ENCODE peak calls at places on chromosome 10, in eight cellular contexts. P, D, H, O, A, C, E and X are unnamed samples.

GRCh38 chr10:87816842-87817178 is 1.2 kb downstream of the ATAD1 start:
- DNase-seq in P (no peak), D (no peak), H (no peak), O (no peak), A (no peak), C (no peak), E (no peak), X (no peak)

GRCh38 chr10:103560886-103561285 is 67.4 kb downstream of the NEURL1 start:
- DNase-seq in P (no peak), D (no peak), H (no peak), O (no peak), A (no peak), C (no peak), E (no peak), X (no peak)

GRCh38 chr10:92760609-92761008 is 70.9 kb downstream of the HHEX start:
- DNase-seq in P (no peak), D (no peak), H (no peak), O (no peak), A (peak), C (no peak), E (no peak), X (no peak)

GRCh38 chr10:75034131-75034512 is 77.3 kb upstream of the SAMD8 start:
- DNase-seq in P (no peak), D (no peak), H (no peak), O (no peak), A (peak), C (peak), E (no peak), X (no peak)

GRCh38 chr10:26717476-26717875 is 20.0 kb downstream of the PDSS1 start:
- DNase-seq in P (no peak), D (no peak), H (no peak), O (no peak), A (no peak), C (no peak), E (no peak), X (no peak)

GRCh38 chr10:130042386-130042785 is 68.2 kb downstream of the C10orf143 start:
- DNase-seq in P (no peak), D (no peak), H (no peak), O (no peak), A (no peak), C (no peak), E (no peak), X (no peak)

GRCh38 chr10:68106656-68107055 is 2.6 kb upstream of the MYPN start:
- DNase-seq in P (peak), D (no peak), H (no peak), O (no peak), A (peak), C (no peak), E (no peak), X (no peak)

GRCh38 chr10:46226232-46226631 is 60.6 kb upstream of the ANTXRL start:
- DNase-seq in P (no peak), D (no peak), H (no peak), O (no peak), A (no peak), C (no peak), E (no peak), X (no peak)

GRCh38 chr10:110421512-110422138 is 76.1 kb upstream of the DUSP5 start:
- DNase-seq in P (no peak), D (no peak), H (no peak), O (no peak), A (no peak), C (no peak), E (no peak), X (no peak)

GRCh38 chr10:58266826-58267712 is 625 bp downstream of the IPMK start:
- DNase-seq in P (peak), D (no peak), H (peak), O (peak), A (peak), C (peak), E (peak), X (peak)

GRCh38 chr10:84269773-84270172 is 24.9 kb downstream of the RGR start:
- DNase-seq in P (peak), D (peak), H (no peak), O (no peak), A (peak), C (no peak), E (no peak), X (no peak)

GRCh38 chr10:110625356-110625894 is 18.7 kb upstream of the RBM20 start:
- DNase-seq in P (no peak), D (no peak), H (no peak), O (no peak), A (no peak), C (no peak), E (no peak), X (no peak)

GRCh38 chr10:53064609-53065008 is 292.0 kb upstream of the MBL2 start:
- DNase-seq in P (no peak), D (no peak), H (no peak), O (no peak), A (no peak), C (no peak), E (no peak), X (no peak)

GRCh38 chr10:113767222-113767621 is 15.7 kb downstream of the PLEKHS1 start:
- DNase-seq in P (no peak), D (no peak), H (no peak), O (no peak), A (peak), C (no peak), E (no peak), X (no peak)

GRCh38 chr10:60123172-60123571 is 216.8 kb upstream of the CCDC6 start:
- DNase-seq in P (peak), D (peak), H (no peak), O (no peak), A (peak), C (peak), E (no peak), X (no peak)

GRCh38 chr10:484441-484924 is 205.0 kb downstream of the DIP2C start:
- DNase-seq in P (no peak), D (no peak), H (no peak), O (no peak), A (peak), C (peak), E (no peak), X (no peak)

GRCh38 chr10:35789996-35790395 is 147.9 kb upstream of the FZD8 start:
- DNase-seq in P (peak), D (no peak), H (no peak), O (no peak), A (peak), C (peak), E (no peak), X (no peak)

GRCh38 chr10:17784701-17785100 is 24.4 kb upstream of the MRC1 start:
- DNase-seq in P (peak), D (no peak), H (no peak), O (no peak), A (peak), C (peak), E (no peak), X (no peak)

GRCh38 chr10:97427571-97428179 is 1.7 kb downstream of the PGAM1 start:
- DNase-seq in P (peak), D (no peak), H (peak), O (no peak), A (peak), C (no peak), E (no peak), X (no peak)

GRCh38 chr10:17684537-17684936 is 40.6 kb downstream of the STAM start:
- DNase-seq in P (no peak), D (no peak), H (no peak), O (no peak), A (no peak), C (no peak), E (no peak), X (no peak)

GRCh38 chr10:32471232-32471631 is 25.3 kb downstream of the CCDC7 start:
- DNase-seq in P (no peak), D (no peak), H (no peak), O (no peak), A (no peak), C (no peak), E (no peak), X (no peak)

GRCh38 chr10:17249820-17250219 is 21.8 kb downstream of the VIM start:
- DNase-seq in P (peak), D (peak), H (no peak), O (no peak), A (peak), C (peak), E (no peak), X (no peak)

GRCh38 chr10:67602268-67602950 is 93.6 kb downstream of the CTNNA3 start:
- DNase-seq in P (peak), D (peak), H (no peak), O (no peak), A (peak), C (peak), E (no peak), X (no peak)

GRCh38 chr10:623039-623438 is 66.4 kb downstream of the DIP2C start:
- DNase-seq in P (no peak), D (no peak), H (no peak), O (peak), A (no peak), C (no peak), E (no peak), X (no peak)

GRCh38 chr10:24826022-24826421 is 102.3 kb upstream of the ARHGAP21 start:
- DNase-seq in P (peak), D (no peak), H (no peak), O (no peak), A (peak), C (peak), E (no peak), X (no peak)

GRCh38 chr10:118161434-118161833 is 114.7 kb upstream of the RAB11FIP2 start:
- DNase-seq in P (no peak), D (no peak), H (no peak), O (no peak), A (no peak), C (no peak), E (no peak), X (no peak)

GRCh38 chr10:124722812-124723783 is 21.1 kb downstream of the FAM53B start:
- DNase-seq in P (peak), D (no peak), H (no peak), O (peak), A (peak), C (no peak), E (no peak), X (no peak)

GRCh38 chr10:94546616-94547175 is 1.1 kb downstream of the HELLS start:
- DNase-seq in P (peak), D (no peak), H (no peak), O (no peak), A (peak), C (peak), E (no peak), X (no peak)

GRCh38 chr10:96794786-96795733 is 37.0 kb upstream of the LCOR start:
- DNase-seq in P (no peak), D (no peak), H (no peak), O (no peak), A (no peak), C (no peak), E (no peak), X (no peak)

GRCh38 chr10:5376450-5376849 is 11.7 kb downstream of the UCN3 start:
- DNase-seq in P (no peak), D (no peak), H (no peak), O (no peak), A (no peak), C (no peak), E (no peak), X (no peak)

GRCh38 chr10:27388761-27389399 is 115.2 kb upstream of the RAB18 start:
- DNase-seq in P (no peak), D (no peak), H (no peak), O (no peak), A (peak), C (no peak), E (no peak), X (no peak)

DNA sequence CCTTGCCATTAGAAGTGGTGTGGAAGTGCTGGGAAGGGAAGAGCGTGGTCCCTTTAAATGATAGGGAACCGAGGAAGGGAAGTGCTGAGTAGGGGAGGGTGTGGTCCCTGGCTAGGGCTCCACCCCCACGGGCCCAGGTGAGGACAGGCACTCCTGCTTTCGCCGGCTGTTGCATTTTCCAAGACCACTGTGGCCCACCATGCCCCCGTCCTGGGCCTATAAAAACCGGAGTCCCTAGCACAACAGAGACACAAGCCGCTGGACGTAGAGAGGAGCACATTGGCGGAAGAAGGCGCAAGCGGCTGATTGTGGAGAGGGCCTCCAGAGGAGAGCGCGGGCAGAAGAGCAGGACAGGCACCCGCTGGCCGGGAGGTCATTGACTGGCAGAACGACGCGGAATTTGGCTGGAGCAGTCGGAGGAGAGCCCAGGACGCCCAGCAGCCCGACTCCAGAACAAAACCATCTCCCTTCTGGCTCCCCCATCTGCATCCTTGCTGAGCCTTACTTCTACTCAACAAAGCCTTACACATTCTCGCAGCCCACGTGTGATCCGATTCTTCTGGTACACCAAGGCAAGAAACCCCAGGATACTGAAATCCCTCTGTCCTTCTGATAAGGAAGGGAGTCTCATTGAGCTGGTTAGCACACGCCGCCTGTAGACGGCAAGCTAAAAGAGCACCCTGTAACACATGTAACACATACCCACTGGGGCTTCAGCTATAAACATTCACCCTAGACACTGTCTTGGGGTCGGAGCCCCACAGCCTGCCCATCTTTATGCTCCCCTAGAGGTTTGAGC is 146.2 kb upstream of the LYZL1 start:
- DNase-seq in P (no peak), D (no peak), H (no peak), O (no peak), A (no peak), C (no peak), E (no peak), X (no peak)
- TF ChIP-seq CTCF in P (no peak), D (no peak), H (no peak), O (no peak), A (no peak), C (no peak), E (no peak), X (no peak)

GRCh38 chr10:72913287-72913686 is 19.7 kb downstream of the OIT3 start:
- DNase-seq in P (no peak), D (no peak), H (no peak), O (no peak), A (no peak), C (no peak), E (no peak), X (no peak)

GRCh38 chr10:72912715-72913114 is 19.2 kb downstream of the OIT3 start:
- DNase-seq in P (no peak), D (no peak), H (no peak), O (no peak), A (no peak), C (no peak), E (no peak), X (no peak)

GRCh38 chr10:72924351-72924750 is 30.3 kb downstream of the PLA2G12B start:
- DNase-seq in P (no peak), D (no peak), H (no peak), O (no peak), A (no peak), C (no peak), E (no peak), X (no peak)

GRCh38 chr10:72918352-72918751 is 24.8 kb downstream of the OIT3 start:
- DNase-seq in P (no peak), D (no peak), H (no peak), O (no peak), A (no peak), C (no peak), E (no peak), X (no peak)
- TF ChIP-seq CTCF in P (no peak), D (no peak), H (no peak), O (no peak), A (no peak), C (no peak), E (no peak), X (no peak)

DNA sequence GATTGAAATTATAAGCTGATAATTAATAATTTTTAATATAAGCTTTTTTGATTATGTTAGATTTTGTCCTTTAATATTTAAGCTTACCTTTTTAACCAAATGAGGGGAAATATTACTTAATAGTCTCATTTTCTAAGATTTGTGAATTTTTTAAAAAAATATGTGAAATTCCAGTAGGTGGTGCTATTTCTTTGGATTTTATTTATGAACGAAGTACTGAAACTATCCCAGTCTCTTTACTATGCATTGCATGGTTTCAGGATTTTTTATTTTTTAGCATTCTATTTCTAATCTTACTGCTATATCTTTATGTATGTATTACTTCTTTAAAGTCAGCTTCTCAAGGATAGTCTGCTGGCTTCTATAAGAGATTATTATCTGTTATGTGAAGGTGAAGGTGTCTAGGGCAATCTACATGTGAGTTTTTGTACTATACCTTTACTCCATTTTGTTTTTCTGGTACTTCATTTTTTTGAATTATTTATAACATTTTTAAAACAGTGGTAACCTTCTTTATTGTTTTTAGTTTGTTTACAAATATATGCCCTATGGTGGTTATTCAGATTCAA is 78.3 kb downstream of the ATRNL1 start:
- DNase-seq in P (no peak), D (peak), H (no peak), O (no peak), A (peak), C (peak), E (no peak), X (no peak)
- TF ChIP-seq CTCF in P (peak), D (peak), H (peak), O (peak), A (peak), C (peak), E (peak), X (no peak)

GRCh38 chr10:99555371-99556224 is 22.9 kb downstream of the NKX2-3 start:
- DNase-seq in P (peak), D (no peak), H (no peak), O (no peak), A (no peak), C (no peak), E (no peak), X (no peak)
- TF ChIP-seq CTCF in P (no peak), D (no peak), H (no peak), O (no peak), A (no peak), C (no peak), E (no peak), X (no peak)

DNA sequence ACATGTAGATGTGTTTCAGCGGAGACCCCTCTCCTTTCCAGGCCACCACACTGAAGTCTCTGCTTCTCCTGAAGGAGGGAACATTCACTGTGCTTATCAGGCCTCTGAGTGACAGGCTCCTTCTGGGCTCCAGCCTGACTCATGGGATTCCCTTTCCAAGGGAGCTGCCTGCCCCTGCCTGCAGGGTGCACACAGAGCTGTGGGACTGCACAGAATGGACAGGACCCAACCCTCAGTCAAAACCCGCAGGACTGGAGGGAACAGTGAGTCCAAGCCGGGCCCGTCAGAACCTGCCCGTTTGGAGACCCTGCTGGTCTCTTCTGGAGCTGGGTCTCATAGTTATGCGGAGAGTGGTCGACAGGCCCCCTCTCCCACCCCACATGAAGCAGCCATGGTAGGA is 32.6 kb downstream of the PLAC9 start:
- DNase-seq in P (peak), D (no peak), H (no peak), O (no peak), A (peak), C (peak), E (no peak), X (no peak)
- TF ChIP-seq CTCF in P (peak), D (no peak), H (no peak), O (no peak), A (peak), C (no peak), E (no peak), X (no peak)

GRCh38 chr10:69883680-69884375 is 82.1 kb downstream of the COL13A1 start:
- DNase-seq in P (no peak), D (no peak), H (no peak), O (no peak), A (no peak), C (no peak), E (no peak), X (no peak)
- TF ChIP-seq CTCF in P (no peak), D (no peak), H (no peak), O (no peak), A (no peak), C (no peak), E (no peak), X (no peak)

DNA sequence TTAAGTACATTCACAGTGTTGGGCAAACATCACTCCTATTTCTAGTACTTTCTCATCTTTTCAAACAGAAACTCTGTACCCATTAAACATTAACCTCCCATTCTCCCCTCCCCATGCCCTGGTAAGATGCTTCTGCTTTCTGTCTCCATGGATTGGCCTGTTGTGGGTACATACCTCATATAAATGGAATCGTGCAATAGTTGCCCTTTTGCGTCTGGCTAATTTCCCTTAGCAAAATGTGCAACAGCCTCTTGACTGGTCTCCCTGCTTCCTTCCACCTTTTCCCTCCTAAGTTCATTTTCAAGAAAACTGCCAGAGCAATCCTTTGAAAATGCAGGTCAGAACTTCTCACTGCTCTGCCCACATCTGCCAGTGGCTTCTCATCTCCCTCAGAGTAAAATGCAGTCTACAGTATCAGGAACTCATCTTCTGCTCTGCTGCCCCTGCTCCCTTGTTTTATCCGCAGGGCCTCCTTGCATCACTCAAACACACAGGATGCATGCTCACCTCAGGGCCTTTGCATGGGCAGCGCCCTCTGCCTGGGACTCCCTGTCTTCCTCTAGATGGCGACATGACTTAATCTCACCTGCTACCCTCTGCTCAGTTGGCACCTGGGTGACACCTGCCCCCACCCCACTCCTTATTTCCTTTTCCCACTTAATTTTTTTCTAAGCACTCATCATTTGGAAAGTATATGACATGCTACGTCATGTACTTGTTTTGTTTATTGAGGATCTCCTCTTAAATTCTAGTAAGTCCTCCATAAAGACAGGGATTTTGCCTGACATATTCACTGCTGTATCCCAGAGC is 44.3 kb upstream of the ECHDC3 start:
- DNase-seq in P (no peak), D (no peak), H (no peak), O (no peak), A (peak), C (no peak), E (no peak), X (no peak)
- TF ChIP-seq CTCF in P (no peak), D (peak), H (no peak), O (no peak), A (no peak), C (no peak), E (no peak), X (no peak)